ENCODE peak calls at places on chromosomes 2 and 18, in nine cellular contexts. Q is uterus; I is body of pancreas; Z is adipocyte; J is amniotic epithelial cell; P is CD4-positive, alpha-beta memory T cell; R is frontal cortex; H is RKO; D is stimulated activated CD4-positive, alpha-beta T cell treated with anti-CD3 and anti-CD28 coated beads, Interleukin-1b, Interleukin-23, amount 100 ng/mL, for 4 hours. M is an unnamed sample.

GRCh38 chr2:25145803-25146202 is 22.6 kb downstream of the POMC start:
- DNase-seq in Q (no peak), I (no peak), Z (no peak), J (no peak), P (no peak), R (no peak), H (no peak), D (no peak), M (no peak)

GRCh38 chr2:217822296-217823252 is 180.2 kb downstream of the TNS1 start:
- DNase-seq in Q (no peak), I (no peak), Z (peak), J (peak), P (no peak), R (no peak), H (no peak), D (no peak), M (no peak)

GRCh38 chr2:234991793-234992192 is 40.0 kb downstream of the SH3BP4 start:
- DNase-seq in Q (no peak), I (no peak), Z (no peak), J (no peak), P (no peak), R (no peak), H (no peak), D (no peak), M (no peak)

GRCh38 chr2:25303517-25304338 is 38.0 kb downstream of the DNMT3A start:
- DNase-seq in Q (no peak), I (no peak), Z (no peak), J (no peak), P (no peak), R (no peak), H (no peak), D (no peak), M (no peak)

GRCh38 chr2:27065128-27065527 is 6.3 kb downstream of the OST4 start:
- DNase-seq in Q (no peak), I (no peak), Z (no peak), J (no peak), P (no peak), R (no peak), H (no peak), D (no peak), M (no peak)

GRCh38 chr2:5539281-5540211 is 152.6 kb upstream of the SOX11 start:
- DNase-seq in Q (no peak), I (no peak), Z (no peak), J (no peak), P (no peak), R (no peak), H (no peak), D (no peak), M (no peak)

GRCh38 chr18:44758821-44759624 is 78.3 kb downstream of the SETBP1 start:
- DNase-seq in Q (no peak), I (no peak), Z (no peak), J (no peak), P (peak), R (no peak), H (no peak), D (no peak), M (peak)

GRCh38 chr18:21740724-21741510 is at the start of gene MIB1:
- DNase-seq in Q (peak), I (peak), Z (no peak), J (no peak), P (no peak), R (peak), H (no peak), D (peak), M (peak)

GRCh38 chr2:8669157-8669852 is 12.6 kb upstream of the ID2 start:
- DNase-seq in Q (no peak), I (no peak), Z (peak), J (peak), P (no peak), R (no peak), H (no peak), D (no peak), M (no peak)

GRCh38 chr2:26610504-26611335 is 30.4 kb downstream of the CIB4 start:
- DNase-seq in Q (no peak), I (peak), Z (no peak), J (peak), P (no peak), R (no peak), H (no peak), D (no peak), M (peak)